ENCODE peak calls at places on chromosome 20, in six cellular contexts. O is SW 1271, K is posterior cingulate gyrus, S is T47D, J is mucosa of gallbladder, B is COR-L47. P is an unnamed sample.

GRCh38 chr20:58692579-58693225 is at the start of gene NPEPL1:
- DNase-seq in O (peak), K (peak), S (peak), J (peak), B (no peak), P (peak)

GRCh38 chr20:5835234-5835845 is 85.1 kb downstream of the SHLD1 start:
- DNase-seq in O (peak), K (no peak), S (no peak), J (no peak), B (peak), P (no peak)

GRCh38 chr20:3716195-3716834 is 3.9 kb upstream of the SIGLEC1 start:
- DNase-seq in O (peak), K (no peak), S (no peak), J (no peak), B (peak), P (no peak)

GRCh38 chr20:10093087-10093591 is 58.4 kb downstream of the ANKEF1 start:
- DNase-seq in O (peak), K (peak), S (no peak), J (no peak), B (no peak), P (no peak)

GRCh38 chr20:56766528-56766927 is 137.4 kb downstream of the TFAP2C start:
- DNase-seq in O (no peak), K (no peak), S (no peak), J (no peak), B (no peak), P (no peak)

GRCh38 chr20:6121504-6121903 is 1.3 kb downstream of the FERMT1 start:
- DNase-seq in O (no peak), K (no peak), S (no peak), J (no peak), B (no peak), P (no peak)

GRCh38 chr20:51327251-51327841 is 215.2 kb downstream of the NFATC2 start:
- DNase-seq in O (no peak), K (no peak), S (no peak), J (no peak), B (no peak), P (no peak)

GRCh38 chr20:24949756-24950127 is 673 bp downstream of the CST7 start:
- DNase-seq in O (no peak), K (no peak), S (peak), J (peak), B (no peak), P (peak)

GRCh38 chr20:23305098-23305497 is 45.5 kb upstream of the NXT1 start:
- DNase-seq in O (no peak), K (no peak), S (no peak), J (no peak), B (no peak), P (no peak)

GRCh38 chr20:53769041-53769440 is 175.4 kb upstream of the ZNF217 start:
- DNase-seq in O (no peak), K (no peak), S (no peak), J (no peak), B (no peak), P (no peak)

GRCh38 chr20:2535711-2536561 is 437 bp upstream of the TMC2 start:
- DNase-seq in O (no peak), K (no peak), S (no peak), J (no peak), B (no peak), P (no peak)

GRCh38 chr20:63020681-63021080 is 13.9 kb upstream of the BHLHE23 start:
- DNase-seq in O (no peak), K (no peak), S (no peak), J (no peak), B (no peak), P (no peak)

P was measured in stomach.